ENCODE peak calls at places on chromosomes 6 and 20, in four cellular contexts. J is A549, M is heart left ventricle, X is left lung. I is an unnamed sample.

GRCh38 chr6:169986848-169987498 is 235.6 kb downstream of the ERMARD start:
- ATAC-seq in X (no peak), M (no peak), J (no peak), I (no peak)

GRCh38 chr20:34022843-34023234 is 29.1 kb downstream of the RALY start:
- ATAC-seq in X (no peak), M (no peak), J (no peak), I (no peak)

GRCh38 chr6:79071547-79071946 is 6.5 kb downstream of the PHIP start:
- ATAC-seq in J (no peak), M (no peak), X (no peak), I (no peak)

GRCh38 chr6:169701218-169701952 is 444 bp downstream of the WDR27 start:
- ATAC-seq in M (no peak), J (peak; percentile 76), X (peak; percentile 26), I (peak; percentile 3)

GRCh38 chr20:56417911-56418310 is 5.9 kb downstream of the CASS4 start:
- ATAC-seq in M (no peak), X (no peak), J (no peak), I (no peak)

GRCh38 chr6:111589366-111589765 is 16.3 kb downstream of the TRAF3IP2 start:
- ATAC-seq in X (peak; percentile 58), M (peak; percentile 66), J (peak; percentile 83), I (peak; percentile 64)

GRCh38 chr20:45945678-45946148 is 11.2 kb downstream of the PCIF1 start:
- ATAC-seq in M (no peak), X (peak; percentile 3), J (peak; percentile 11), I (no peak)

GRCh38 chr6:126788961-126789365 is 329.5 kb upstream of the RSPO3 start:
- ATAC-seq in X (no peak), J (no peak), M (no peak), I (peak; percentile 60)

GRCh38 chr6:107618672-107619071 is 128.8 kb downstream of the SOBP start:
- ATAC-seq in M (no peak), J (no peak), X (no peak), I (no peak)

GRCh38 chr6:168162366-168162765 is 83.4 kb upstream of the FRMD1 start:
- ATAC-seq in X (peak; percentile 70), J (no peak), M (no peak), I (no peak)

GRCh38 chr20:62696999-62697398 is 11.6 kb upstream of the NTSR1 start:
- ATAC-seq in M (no peak), J (no peak), X (no peak), I (no peak)

GRCh38 chr20:51119914-51120313 is 97.0 kb upstream of the KCNG1 start:
- ATAC-seq in M (no peak), J (no peak), X (no peak), I (no peak)

GRCh38 chr20:44500221-44500620 is 21.6 kb downstream of the SERINC3 start:
- ATAC-seq in X (no peak), M (peak; percentile 33), J (no peak), I (no peak)

GRCh38 chr20:49482621-49483017 is at the start of gene KCNB1:
- ATAC-seq in J (peak; percentile 41), X (peak; percentile 75), M (peak; percentile 77), I (peak; percentile 85)
- H3K4me3 ChIP-seq in J (peak within 1 kb of the TSS; percentile 51), X (no peak within 1 kb of the TSS), M (peak within 1 kb of the TSS; percentile 64), I (peak within 1 kb of the TSS; percentile 55)

DNA sequence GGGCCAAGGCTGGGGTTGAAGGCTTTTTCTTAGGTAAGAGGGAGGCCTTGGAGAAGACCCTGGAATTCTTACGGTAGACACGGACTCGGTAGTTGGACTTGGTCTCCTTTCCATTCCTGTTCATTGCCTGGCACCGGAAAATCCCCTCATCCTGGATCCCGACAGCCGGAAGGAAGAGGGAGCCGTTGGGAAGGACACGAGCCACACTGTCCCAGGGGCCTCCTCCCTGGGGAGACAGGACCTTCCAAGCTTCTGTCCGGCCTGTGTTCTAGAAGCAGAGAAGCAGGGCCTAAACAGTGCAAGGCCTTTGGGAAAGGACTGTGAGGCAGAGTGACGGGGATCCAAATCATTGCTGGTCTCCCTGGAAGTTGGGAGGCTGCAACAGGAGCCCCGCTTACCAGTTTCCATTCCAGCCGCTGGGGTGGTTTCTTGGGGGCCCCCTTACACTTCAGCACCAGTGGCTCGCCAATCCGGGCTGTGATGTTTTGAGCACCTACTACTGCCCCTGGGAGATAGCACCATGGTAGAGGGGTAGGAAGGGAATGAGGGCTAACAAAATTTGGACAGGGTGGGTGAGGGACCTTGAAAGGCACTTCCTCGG is 470 bp downstream of the AGER start:
- ATAC-seq in X (no peak), J (no peak), M (no peak), I (no peak)
- H3K4me1 ChIP-seq in X (peaks cover 93% of the 10 kb centered on the region), J (peaks cover 28% of the 10 kb centered on the region), M (peaks cover 11% of the 10 kb centered on the region), I (peaks cover 90% of the 10 kb centered on the region)

GRCh38 chr6:16318538-16318937 is 80.2 kb downstream of the GMPR start:
- ATAC-seq in M (no peak), J (no peak), X (peak; percentile 19), I (peak; percentile 14)

GRCh38 chr6:16320533-16321340 is 82.3 kb downstream of the GMPR start:
- ATAC-seq in X (no peak), J (no peak), M (peak; percentile 48), I (peak; percentile 42)

GRCh38 chr6:16321341-16321710 is 82.9 kb downstream of the GMPR start:
- ATAC-seq in J (no peak), M (no peak), X (no peak), I (no peak)

GRCh38 chr6:16318953-16319720 is 80.8 kb downstream of the GMPR start:
- ATAC-seq in M (no peak), J (no peak), X (no peak), I (no peak)

DNA sequence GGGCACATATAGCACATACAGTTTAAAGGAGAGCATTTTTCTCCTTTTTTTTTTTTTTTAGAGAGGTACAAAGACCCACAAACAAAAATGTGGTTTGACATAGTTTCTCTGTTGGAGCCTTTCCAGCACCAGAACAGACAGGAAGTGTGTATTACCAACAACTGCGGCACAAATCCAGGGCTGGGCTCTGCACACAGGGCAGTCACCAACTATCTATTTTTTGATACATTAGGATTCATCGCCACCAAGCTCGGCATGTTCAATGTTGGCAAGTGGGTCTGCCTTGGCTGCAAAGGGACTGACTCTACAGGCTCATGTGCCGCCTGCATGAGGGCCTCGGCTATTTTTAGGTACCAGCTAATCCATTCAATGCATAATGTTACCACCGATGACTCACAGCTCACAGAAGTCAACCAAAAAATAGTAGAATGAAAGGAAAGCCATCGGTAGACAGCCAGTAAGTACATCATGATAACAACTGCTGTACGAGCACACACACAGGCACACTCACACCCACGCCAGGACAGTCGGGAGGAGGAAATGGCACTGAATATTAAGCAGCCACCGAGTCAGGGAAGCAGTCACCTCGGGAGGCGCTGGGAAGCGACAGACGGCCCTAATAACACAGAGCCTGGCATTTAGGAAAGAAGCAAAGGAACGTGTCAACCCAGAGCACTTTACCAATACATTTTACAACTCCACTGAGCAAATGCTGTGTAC is 81.6 kb downstream of the GMPR start:
- ATAC-seq in M (peak; percentile 84), J (peak; percentile 66), X (peak; percentile 64), I (peak; percentile 76)
- H3K4me3 ChIP-seq in M (peak overlapping the region; percentile 45), J (no peak overlapping the region), X (no peak overlapping the region), I (peak overlapping the region; percentile 29)

DNA sequence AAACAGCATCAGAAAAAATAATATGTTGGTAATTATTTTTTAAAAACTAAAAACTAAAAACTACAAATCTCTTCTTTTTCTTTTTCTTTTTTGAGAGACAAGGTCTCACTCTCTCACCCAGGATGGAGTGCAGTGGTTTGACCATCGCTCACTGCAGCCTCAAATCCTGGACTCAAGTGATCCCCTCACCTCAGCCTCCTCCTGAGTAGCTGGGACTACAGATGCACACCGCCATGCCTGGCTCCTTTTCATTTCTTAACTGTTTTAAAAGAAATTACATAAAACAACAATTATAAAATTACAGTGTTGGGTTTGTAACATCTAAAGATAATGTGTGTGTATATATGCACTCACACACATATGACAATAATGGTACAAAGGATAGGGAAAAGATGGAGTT is 24.1 kb downstream of the HLA-E start:
- ATAC-seq in X (no peak), M (no peak), J (no peak), I (no peak)
- H3K4me1 ChIP-seq in X (peaks cover 58% of the 10 kb centered on the region), M (no peaks in the 10 kb centered on the region), J (no peaks in the 10 kb centered on the region), I (no peaks in the 10 kb centered on the region)